ENCODE peak calls at places on chromosome X, in ten cellular contexts. A is left cardiac atrium; N is NCI-H345; K is activated T-helper 9 cell treated with anti-CD3 and anti-CD28 coated beads, Interleukin-2, amount 50 U/mL, for 16 hours; R is endothelial cell; B is NCI-H446 treated with DMSO at 0.1 percent for 48 hours; L is PC-9; T is AG08395; E is SJCRH30; O is kidney tubule cell. Y is an unnamed sample.
A peak's percentile ranks its signal among the peaks of the same experiment; 100 is the strongest.

GRCh38 chrX:13372203-13372980 is 52.5 kb upstream of the ATXN3L start:
- DNase-seq in A (no peak), T (no peak), E (no peak), K (no peak), O (no peak), B (no peak), N (no peak), L (no peak), R (no peak), Y (no peak)

GRCh38 chrX:86171366-86171765 is 23.1 kb downstream of the DACH2 start:
- DNase-seq in E (peak; percentile 64), A (no peak), K (no peak), T (no peak), L (no peak), R (peak; percentile 23), N (no peak), O (peak; percentile 42), B (no peak), Y (no peak)

GRCh38 chrX:41457618-41458192 is 10.6 kb downstream of the NYX start:
- DNase-seq in K (no peak), T (no peak), B (no peak), O (no peak), E (peak; percentile 71), R (no peak), A (no peak), L (no peak), N (no peak), Y (no peak)

GRCh38 chrX:7086384-7086783 is 61.1 kb upstream of the STS start:
- DNase-seq in O (peak; percentile 46), B (no peak), E (peak; percentile 19), K (no peak), R (no peak), L (no peak), T (no peak), A (no peak), N (no peak), Y (no peak)

GRCh38 chrX:45824471-45824870 is 623.8 kb upstream of the DIPK2B start:
- DNase-seq in N (no peak), L (peak; percentile 72), R (peak; percentile 41), T (peak; percentile 89), B (peak; percentile 0), A (peak; percentile 46), O (peak; percentile 97), K (peak; percentile 36), E (peak; percentile 41), Y (no peak)

GRCh38 chrX:37000140-37000539 is 8.0 kb upstream of the FAM47C start:
- DNase-seq in N (no peak), A (no peak), B (no peak), R (no peak), E (no peak), O (no peak), T (no peak), K (no peak), L (no peak), Y (no peak)

GRCh38 chrX:85309717-85310116 is 65.9 kb downstream of the ZNF711 start:
- DNase-seq in E (peak; percentile 4), R (no peak), K (no peak), N (no peak), B (no peak), T (no peak), O (no peak), L (no peak), A (no peak), Y (no peak)

GRCh38 chrX:109854096-109854495 is 121.0 kb upstream of the ACSL4 start:
- DNase-seq in B (no peak), N (no peak), O (no peak), K (no peak), A (no peak), L (no peak), R (no peak), E (no peak), T (no peak), Y (no peak)

GRCh38 chrX:69151898-69152297 is 13.4 kb downstream of the PJA1 start:
- DNase-seq in O (no peak), B (no peak), L (no peak), K (no peak), R (no peak), N (no peak), A (no peak), E (no peak), T (no peak), Y (no peak)

GRCh38 chrX:44036336-44036735 is 63.1 kb upstream of the NDP start:
- DNase-seq in K (no peak), L (no peak), N (no peak), T (peak; percentile 47), R (no peak), A (no peak), O (peak; percentile 39), E (peak; percentile 33), B (peak; percentile 30), Y (no peak)

GRCh38 chrX:11952176-11952720 is 186.0 kb upstream of the FRMPD4 start:
- DNase-seq in O (no peak), L (no peak), R (no peak), B (no peak), N (no peak), A (no peak), E (no peak), K (no peak), T (no peak), Y (no peak)

GRCh38 chrX:9339603-9340569 is 125.0 kb upstream of the TBL1X start:
- DNase-seq in B (peak; percentile 29), L (no peak), T (no peak), A (peak; percentile 43), E (peak; percentile 87), O (no peak), K (no peak), R (no peak), N (no peak), Y (no peak)

GRCh38 chrX:11698747-11699146 is 33.0 kb upstream of the ARHGAP6 start:
- DNase-seq in E (no peak), B (no peak), N (no peak), A (no peak), R (no peak), K (no peak), L (no peak), T (no peak), O (no peak), Y (no peak)

GRCh38 chrX:32985544-32985943 is 225.8 kb downstream of the DMD start:
- DNase-seq in R (no peak), T (no peak), N (peak; percentile 0), O (no peak), K (no peak), A (no peak), B (no peak), L (no peak), E (peak; percentile 58), Y (no peak)